ENCODE peak calls at places on chromosomes 5 and 9, in six cellular contexts. H is NT2/D1, U is mesendoderm, G is dorsolateral prefrontal cortex, O is WERI-Rb-1, D is left ventricle myocardium inferior. P is an unnamed sample.

GRCh38 chr5:103744159-103744558 is 181.6 kb upstream of the NUDT12 start:
- DNase-seq in H (no peak), D (no peak), O (no peak), U (no peak), G (no peak), P (no peak)

GRCh38 chr5:27523629-27524028 is 485.2 kb upstream of the CDH9 start:
- DNase-seq in D (no peak), H (no peak), U (no peak), G (no peak), O (no peak), P (no peak)

GRCh38 chr9:94056442-94056974 is 27.8 kb upstream of the PTPDC1 start:
- DNase-seq in U (no peak), D (no peak), H (no peak), G (no peak), O (no peak), P (no peak)

GRCh38 chr9:95094002-95094401 is 223.5 kb downstream of the FANCC start:
- DNase-seq in H (no peak), U (no peak), D (no peak), O (no peak), G (no peak), P (no peak)

GRCh38 chr5:151682751-151683331 is 3.9 kb downstream of the SPARC start:
- DNase-seq in H (no peak), G (no peak), O (peak; percentile 51), U (no peak), D (no peak), P (no peak)

GRCh38 chr9:2307480-2307879 is 292.3 kb downstream of the SMARCA2 start:
- DNase-seq in H (no peak), G (no peak), U (peak; percentile 23), O (no peak), D (no peak), P (no peak)

GRCh38 chr9:93207326-93207814 is 23.4 kb downstream of the WNK2 start:
- DNase-seq in D (peak; percentile 64), G (peak; percentile 69), O (peak; percentile 57), H (no peak), U (no peak), P (peak; percentile 20)

GRCh38 chr9:86464242-86464641 is 110.0 kb upstream of the TUT7 start:
- DNase-seq in D (no peak), H (no peak), G (no peak), O (no peak), U (no peak), P (no peak)

GRCh38 chr9:88783613-88784230 is 207.5 kb upstream of the S1PR3 start:
- DNase-seq in U (no peak), G (no peak), D (no peak), H (no peak), O (no peak), P (no peak)

GRCh38 chr9:137058651-137059234 is 4.9 kb upstream of the ENTPD2 start:
- DNase-seq in U (no peak), H (no peak), G (no peak), D (no peak), O (peak; percentile 65), P (no peak)

GRCh38 chr9:123401879-123402513 is 46.0 kb downstream of the CRB2 start:
- DNase-seq in O (peak; percentile 53), H (peak; percentile 44), G (no peak), D (no peak), U (peak; percentile 60), P (no peak)

GRCh38 chr9:131287366-131287765 is 2.2 kb upstream of the PLPP7 start:
- DNase-seq in U (no peak), G (no peak), D (no peak), H (no peak), O (no peak), P (no peak)

GRCh38 chr5:148970876-148971275 is 92.0 kb downstream of the SH3TC2 start:
- DNase-seq in G (no peak), D (no peak), H (no peak), U (no peak), O (no peak), P (no peak)

GRCh38 chr5:93580387-93581100 is 475 bp downstream of the NR2F1-AS1 start:
- DNase-seq in U (no peak), O (no peak), H (no peak), G (no peak), D (no peak), P (no peak)

GRCh38 chr5:108084105-108084504 is 297.8 kb downstream of the FBXL17 start:
- DNase-seq in G (no peak), D (no peak), H (no peak), U (no peak), O (no peak), P (no peak)

GRCh38 chr9:70229579-70229978 is 29.2 kb upstream of the SMC5 start:
- DNase-seq in O (no peak), D (no peak), H (no peak), G (no peak), U (no peak), P (no peak)

GRCh38 chr5:132389453-132390286 is 20.2 kb downstream of the SLC22A5 start:
- DNase-seq in O (no peak), G (no peak), D (no peak), U (peak; percentile 94), H (no peak), P (no peak)

GRCh38 chr9:27352457-27353188 is 55.7 kb upstream of the EQTN start:
- DNase-seq in U (no peak), D (no peak), G (no peak), O (no peak), H (no peak), P (no peak)

GRCh38 chr5:174139623-174140022 is 94.1 kb downstream of the NSG2 start:
- DNase-seq in G (no peak), H (no peak), U (no peak), O (no peak), D (no peak), P (no peak)

GRCh38 chr5:110469486-110469885 is 257.0 kb downstream of the TMEM232 start:
- DNase-seq in G (no peak), U (no peak), D (no peak), H (no peak), O (no peak), P (no peak)

GRCh38 chr9:124040935-124041816 is 29.6 kb downstream of the LHX2 start:
- DNase-seq in G (no peak), O (peak; percentile 76), H (no peak), U (no peak), D (peak; percentile 62), P (peak; percentile 24)

GRCh38 chr5:74725331-74725730 is 40.3 kb downstream of the HEXB start:
- DNase-seq in O (no peak), G (no peak), U (no peak), D (no peak), H (no peak), P (no peak)

GRCh38 chr5:40406426-40407211 is 273.1 kb upstream of the PTGER4 start:
- DNase-seq in G (no peak), H (no peak), O (no peak), U (no peak), D (no peak), P (peak; percentile 55)

GRCh38 chr5:1003296-1003937 is 5.2 kb upstream of the NKD2 start:
- DNase-seq in O (peak; percentile 8), H (no peak), G (peak; percentile 27), U (no peak), D (peak; percentile 19), P (no peak)

GRCh38 chr5:20229286-20230005 is 241.4 kb upstream of the CDH18 start:
- DNase-seq in H (no peak), D (no peak), O (no peak), U (no peak), G (no peak), P (no peak)

GRCh38 chr9:113620377-113621161 is 157.0 kb downstream of the RGS3 start:
- DNase-seq in D (peak; percentile 62), H (peak; percentile 86), G (peak; percentile 39), U (peak; percentile 99), O (no peak), P (no peak)
- H3K4me3 ChIP-seq in D (peak overlapping the region; percentile 19), H (no peak overlapping the region), G (no peak overlapping the region), U (no peak overlapping the region), O (no peak overlapping the region), P (no peak overlapping the region)

DNA sequence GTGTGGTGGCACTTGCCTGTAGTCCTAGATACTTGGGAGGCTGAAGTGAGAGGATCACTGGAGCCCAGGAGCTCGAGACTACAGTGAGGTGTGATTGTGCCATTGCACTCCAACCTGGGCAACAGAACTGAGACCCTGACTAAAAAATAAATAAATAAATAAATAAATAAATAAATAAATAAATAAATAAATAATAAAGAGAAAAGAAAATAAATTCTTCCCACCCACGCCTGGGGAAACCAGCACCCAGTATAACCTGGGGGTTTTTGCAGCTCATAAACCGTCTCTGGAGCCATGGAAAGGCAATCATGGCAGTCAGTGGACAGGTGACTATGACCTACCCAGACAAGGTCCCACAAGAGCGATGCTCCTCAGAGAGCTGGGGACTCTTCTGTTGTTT is 7.9 kb downstream of the WNT8A start:
- DNase-seq in D (no peak), O (no peak), U (no peak), H (no peak), G (no peak), P (no peak)
- H3K4me3 ChIP-seq in D (no peak overlapping the region), O (no peak overlapping the region), U (no peak overlapping the region), H (no peak overlapping the region), G (no peak overlapping the region), P (no peak overlapping the region)

DNA sequence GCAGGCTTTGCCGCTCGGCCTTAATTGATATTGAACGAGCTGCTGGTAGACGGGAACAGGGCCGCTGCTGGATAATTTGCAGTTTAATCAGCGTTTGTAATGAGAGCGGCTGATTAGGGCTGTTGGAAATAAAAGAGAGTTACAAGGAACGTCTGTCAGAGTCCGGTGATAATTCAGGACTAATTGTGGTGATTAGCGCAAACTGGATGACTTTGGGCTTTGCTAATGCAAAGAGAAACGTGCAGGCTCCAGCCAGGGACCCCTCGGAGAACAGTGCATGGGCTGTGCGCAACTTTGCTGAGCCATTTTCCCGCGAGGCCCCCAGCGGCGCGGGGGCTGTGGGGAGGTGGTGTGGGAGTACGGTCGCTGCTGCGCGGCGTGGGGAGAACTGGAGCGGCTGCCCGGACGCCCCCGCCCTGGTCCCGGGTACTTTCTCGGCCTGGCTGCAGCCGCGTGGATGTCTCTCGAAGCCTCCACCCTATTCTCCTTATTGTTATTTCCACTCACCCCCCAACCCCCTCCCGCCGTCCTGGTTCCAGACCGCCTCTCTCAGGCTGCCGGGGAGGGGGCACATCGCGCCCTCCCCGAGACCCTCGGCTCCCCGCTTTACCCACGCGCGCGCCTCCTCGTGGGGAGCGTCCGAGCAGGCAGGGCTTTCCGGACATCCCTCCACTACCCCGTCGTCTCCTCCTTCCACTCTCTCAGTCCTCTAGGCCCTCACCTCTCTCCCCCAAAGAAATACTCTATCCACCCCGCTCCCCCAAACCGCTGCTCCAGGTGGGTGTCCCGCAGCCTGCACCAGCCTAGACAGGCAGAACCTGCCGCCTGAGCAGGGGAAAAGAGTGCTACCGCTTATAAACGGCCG is 68.5 kb upstream of the TBCA start:
- DNase-seq in O (no peak), G (no peak), H (no peak), U (peak; percentile 67), D (no peak), P (no peak)
- H3K4me3 ChIP-seq in O (no peak overlapping the region), G (peak overlapping the region; percentile 58), H (peak overlapping the region; percentile 29), U (no peak overlapping the region), D (peak overlapping the region; percentile 68), P (peak overlapping the region; percentile 22)

DNA sequence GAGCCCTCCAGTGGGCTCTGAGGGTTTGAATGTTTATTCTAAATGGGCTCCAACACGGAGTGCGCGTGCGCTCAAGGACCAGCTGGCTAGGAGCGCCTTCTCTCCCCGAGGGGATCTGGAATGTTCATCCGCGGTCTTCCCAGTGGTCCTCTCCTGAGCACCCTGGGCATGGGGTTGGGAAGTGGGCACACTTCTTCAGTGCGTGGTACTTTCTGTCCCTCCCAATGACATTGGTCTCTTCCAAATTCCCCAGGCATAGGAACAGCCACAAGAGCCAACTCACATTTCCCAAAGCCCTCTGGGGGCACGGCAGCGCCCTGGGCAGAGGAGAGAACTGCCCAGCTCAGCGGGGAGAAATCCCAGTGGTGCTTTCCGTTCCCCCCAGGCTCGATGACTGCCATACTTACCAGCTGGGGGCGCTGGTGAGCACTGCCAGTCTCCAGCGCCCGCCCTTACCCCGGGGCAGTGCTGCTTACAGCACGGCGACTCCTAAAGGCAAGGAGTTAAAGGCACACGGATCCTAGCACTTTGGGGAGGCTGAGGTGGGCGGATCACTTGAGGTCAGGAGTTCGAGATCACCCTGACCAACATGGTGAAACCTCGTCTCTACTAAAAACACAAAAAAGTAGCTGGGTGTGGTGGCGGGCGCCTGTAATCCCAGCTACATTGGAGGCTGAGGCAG is 29.9 kb upstream of the OBP2B start:
- DNase-seq in U (peak; percentile 97), D (peak; percentile 60), O (peak; percentile 59), H (peak; percentile 91), G (no peak), P (peak; percentile 70)
- H3K4me3 ChIP-seq in U (peak overlapping the region; percentile 28), D (peak overlapping the region; percentile 65), O (no peak overlapping the region), H (peak overlapping the region; percentile 55), G (peak overlapping the region; percentile 30), P (peak overlapping the region; percentile 51)

P was measured in CD8-positive, alpha-beta memory T cell.